ENCODE peak calls at places on chromosome 20, in ten cellular contexts. One of them, this sample, is unnamed.
A peak's percentile ranks its signal among the peaks of the same experiment; 100 is the strongest.

GRCh38 chr20:45336530-45337366 is 11.5 kb downstream of the SDC4 start:
- DNase-seq in stimulated activated CD8-positive, alpha-beta memory T cell treated with anti-CD3 and anti-CD28 coated beads, Interleukin-7, amount 100 ng/mL, for 1 hour: no peak
- DNase-seq in right atrium auricular region: peak; percentile 76
- DNase-seq in amniotic stem cell: peak; percentile 81
- DNase-seq in hippocampal formation: no peak
- DNase-seq in fibroblast of mammary gland: peak; percentile 96
- DNase-seq in Peyer's patch: no peak
- DNase-seq in brain microvascular endothelial cell: peak; percentile 91
- DNase-seq in adipocyte: peak; percentile 79
- DNase-seq in right lobe of liver: no peak
- DNase-seq in this sample: peak; percentile 73

GRCh38 chr20:50230184-50230583 is 39.6 kb downstream of the CEBPB start:
- DNase-seq in fibroblast of mammary gland: no peak
- DNase-seq in right atrium auricular region: no peak
- DNase-seq in brain microvascular endothelial cell: no peak
- DNase-seq in Peyer's patch: no peak
- DNase-seq in hippocampal formation: no peak
- DNase-seq in adipocyte: no peak
- DNase-seq in amniotic stem cell: no peak
- DNase-seq in stimulated activated CD8-positive, alpha-beta memory T cell treated with anti-CD3 and anti-CD28 coated beads, Interleukin-7, amount 100 ng/mL, for 1 hour: no peak
- DNase-seq in right lobe of liver: no peak
- DNase-seq in this sample: no peak

GRCh38 chr20:63058696-63059335 is 52.1 kb upstream of the BHLHE23 start:
- DNase-seq in stimulated activated CD8-positive, alpha-beta memory T cell treated with anti-CD3 and anti-CD28 coated beads, Interleukin-7, amount 100 ng/mL, for 1 hour: no peak
- DNase-seq in adipocyte: no peak
- DNase-seq in brain microvascular endothelial cell: no peak
- DNase-seq in right atrium auricular region: no peak
- DNase-seq in fibroblast of mammary gland: no peak
- DNase-seq in amniotic stem cell: no peak
- DNase-seq in Peyer's patch: no peak
- DNase-seq in right lobe of liver: peak; percentile 14
- DNase-seq in hippocampal formation: no peak
- DNase-seq in this sample: no peak

GRCh38 chr20:3801846-3802245 is 5.7 kb downstream of the CDC25B start:
- DNase-seq in Peyer's patch: no peak
- DNase-seq in fibroblast of mammary gland: no peak
- DNase-seq in right atrium auricular region: no peak
- DNase-seq in brain microvascular endothelial cell: no peak
- DNase-seq in adipocyte: no peak
- DNase-seq in stimulated activated CD8-positive, alpha-beta memory T cell treated with anti-CD3 and anti-CD28 coated beads, Interleukin-7, amount 100 ng/mL, for 1 hour: no peak
- DNase-seq in amniotic stem cell: no peak
- DNase-seq in hippocampal formation: no peak
- DNase-seq in right lobe of liver: no peak
- DNase-seq in this sample: no peak

GRCh38 chr20:13430346-13431002 is 208.3 kb downstream of the TASP1 start:
- DNase-seq in right atrium auricular region: no peak
- DNase-seq in adipocyte: no peak
- DNase-seq in right lobe of liver: no peak
- DNase-seq in Peyer's patch: no peak
- DNase-seq in amniotic stem cell: no peak
- DNase-seq in hippocampal formation: no peak
- DNase-seq in brain microvascular endothelial cell: no peak
- DNase-seq in stimulated activated CD8-positive, alpha-beta memory T cell treated with anti-CD3 and anti-CD28 coated beads, Interleukin-7, amount 100 ng/mL, for 1 hour: no peak
- DNase-seq in fibroblast of mammary gland: peak; percentile 23
- DNase-seq in this sample: no peak

GRCh38 chr20:19814241-19814640 is 56.2 kb downstream of the RIN2 start:
- DNase-seq in Peyer's patch: no peak
- DNase-seq in right lobe of liver: no peak
- DNase-seq in brain microvascular endothelial cell: no peak
- DNase-seq in stimulated activated CD8-positive, alpha-beta memory T cell treated with anti-CD3 and anti-CD28 coated beads, Interleukin-7, amount 100 ng/mL, for 1 hour: no peak
- DNase-seq in adipocyte: no peak
- DNase-seq in right atrium auricular region: no peak
- DNase-seq in fibroblast of mammary gland: peak; percentile 60
- DNase-seq in hippocampal formation: no peak
- DNase-seq in amniotic stem cell: no peak
- DNase-seq in this sample: no peak

GRCh38 chr20:25285856-25286798 is 38.2 kb downstream of the PYGB start:
- DNase-seq in Peyer's patch: no peak
- DNase-seq in brain microvascular endothelial cell: no peak
- DNase-seq in amniotic stem cell: no peak
- DNase-seq in stimulated activated CD8-positive, alpha-beta memory T cell treated with anti-CD3 and anti-CD28 coated beads, Interleukin-7, amount 100 ng/mL, for 1 hour: no peak
- DNase-seq in right lobe of liver: peak; percentile 17
- DNase-seq in right atrium auricular region: no peak
- DNase-seq in fibroblast of mammary gland: no peak
- DNase-seq in adipocyte: no peak
- DNase-seq in hippocampal formation: no peak
- DNase-seq in this sample: no peak

GRCh38 chr20:33277471-33278441 is 5.3 kb upstream of the BPIFB1 start:
- DNase-seq in amniotic stem cell: no peak
- DNase-seq in brain microvascular endothelial cell: no peak
- DNase-seq in fibroblast of mammary gland: no peak
- DNase-seq in Peyer's patch: no peak
- DNase-seq in right atrium auricular region: no peak
- DNase-seq in stimulated activated CD8-positive, alpha-beta memory T cell treated with anti-CD3 and anti-CD28 coated beads, Interleukin-7, amount 100 ng/mL, for 1 hour: no peak
- DNase-seq in hippocampal formation: no peak
- DNase-seq in right lobe of liver: no peak
- DNase-seq in adipocyte: no peak
- DNase-seq in this sample: no peak

GRCh38 chr20:53343433-53343832 is 250.2 kb downstream of the ZNF217 start:
- DNase-seq in adipocyte: no peak
- DNase-seq in Peyer's patch: no peak
- DNase-seq in fibroblast of mammary gland: no peak
- DNase-seq in right atrium auricular region: no peak
- DNase-seq in stimulated activated CD8-positive, alpha-beta memory T cell treated with anti-CD3 and anti-CD28 coated beads, Interleukin-7, amount 100 ng/mL, for 1 hour: no peak
- DNase-seq in amniotic stem cell: no peak
- DNase-seq in hippocampal formation: no peak
- DNase-seq in right lobe of liver: no peak
- DNase-seq in brain microvascular endothelial cell: no peak
- DNase-seq in this sample: no peak

GRCh38 chr20:41499961-41500725 is 118.0 kb downstream of the CHD6 start:
- DNase-seq in fibroblast of mammary gland: no peak
- DNase-seq in stimulated activated CD8-positive, alpha-beta memory T cell treated with anti-CD3 and anti-CD28 coated beads, Interleukin-7, amount 100 ng/mL, for 1 hour: no peak
- DNase-seq in hippocampal formation: no peak
- DNase-seq in amniotic stem cell: no peak
- DNase-seq in Peyer's patch: no peak
- DNase-seq in adipocyte: peak; percentile 36
- DNase-seq in right lobe of liver: no peak
- DNase-seq in right atrium auricular region: no peak
- DNase-seq in brain microvascular endothelial cell: peak; percentile 1
- DNase-seq in this sample: no peak

GRCh38 chr20:3654326-3655031 is 8.7 kb downstream of the GFRA4 start:
- DNase-seq in Peyer's patch: no peak
- DNase-seq in amniotic stem cell: no peak
- DNase-seq in hippocampal formation: no peak
- DNase-seq in adipocyte: no peak
- DNase-seq in right atrium auricular region: no peak
- DNase-seq in stimulated activated CD8-positive, alpha-beta memory T cell treated with anti-CD3 and anti-CD28 coated beads, Interleukin-7, amount 100 ng/mL, for 1 hour: no peak
- DNase-seq in brain microvascular endothelial cell: no peak
- DNase-seq in right lobe of liver: no peak
- DNase-seq in fibroblast of mammary gland: no peak
- DNase-seq in this sample: no peak

GRCh38 chr20:50758469-50758868 is 27.1 kb downstream of the PARD6B start:
- DNase-seq in right lobe of liver: no peak
- DNase-seq in fibroblast of mammary gland: peak; percentile 42
- DNase-seq in right atrium auricular region: no peak
- DNase-seq in stimulated activated CD8-positive, alpha-beta memory T cell treated with anti-CD3 and anti-CD28 coated beads, Interleukin-7, amount 100 ng/mL, for 1 hour: no peak
- DNase-seq in adipocyte: no peak
- DNase-seq in amniotic stem cell: no peak
- DNase-seq in Peyer's patch: no peak
- DNase-seq in hippocampal formation: no peak
- DNase-seq in brain microvascular endothelial cell: no peak
- DNase-seq in this sample: no peak

GRCh38 chr20:57930328-57930727 is 220.5 kb upstream of the PMEPA1 start:
- DNase-seq in stimulated activated CD8-positive, alpha-beta memory T cell treated with anti-CD3 and anti-CD28 coated beads, Interleukin-7, amount 100 ng/mL, for 1 hour: no peak
- DNase-seq in Peyer's patch: no peak
- DNase-seq in adipocyte: no peak
- DNase-seq in right atrium auricular region: no peak
- DNase-seq in brain microvascular endothelial cell: no peak
- DNase-seq in amniotic stem cell: no peak
- DNase-seq in fibroblast of mammary gland: no peak
- DNase-seq in right lobe of liver: no peak
- DNase-seq in hippocampal formation: no peak
- DNase-seq in this sample: no peak

GRCh38 chr20:48332555-48332954 is 495.2 kb downstream of the PREX1 start:
- DNase-seq in hippocampal formation: no peak
- DNase-seq in right atrium auricular region: no peak
- DNase-seq in stimulated activated CD8-positive, alpha-beta memory T cell treated with anti-CD3 and anti-CD28 coated beads, Interleukin-7, amount 100 ng/mL, for 1 hour: no peak
- DNase-seq in right lobe of liver: no peak
- DNase-seq in amniotic stem cell: no peak
- DNase-seq in adipocyte: no peak
- DNase-seq in brain microvascular endothelial cell: no peak
- DNase-seq in Peyer's patch: no peak
- DNase-seq in fibroblast of mammary gland: no peak
- DNase-seq in this sample: no peak

GRCh38 chr20:18628330-18628941 is 40.6 kb downstream of the DTD1 start:
- DNase-seq in brain microvascular endothelial cell: no peak
- DNase-seq in right lobe of liver: peak; percentile 39
- DNase-seq in amniotic stem cell: no peak
- DNase-seq in adipocyte: no peak
- DNase-seq in hippocampal formation: no peak
- DNase-seq in fibroblast of mammary gland: no peak
- DNase-seq in Peyer's patch: peak; percentile 18
- DNase-seq in stimulated activated CD8-positive, alpha-beta memory T cell treated with anti-CD3 and anti-CD28 coated beads, Interleukin-7, amount 100 ng/mL, for 1 hour: no peak
- DNase-seq in right atrium auricular region: no peak
- DNase-seq in this sample: no peak